ENCODE peak calls at places on chromosomes 3 and 15, in nine cellular contexts. S, M, U, H, C, Y, V, D and P are unnamed samples.

GRCh38 chr3:99781761-99782160 is 35.9 kb upstream of the CMSS1 start:
- DNase-seq in S (peak; percentile 60), M (no peak), U (no peak), H (no peak), C (no peak), Y (no peak), V (no peak), D (no peak), P (no peak)

GRCh38 chr3:185709241-185709955 is 115.4 kb downstream of the IGF2BP2 start:
- DNase-seq in S (no peak), M (no peak), U (no peak), H (no peak), C (no peak), Y (no peak), V (no peak), D (no peak), P (no peak)

GRCh38 chr3:46214751-46215352 is 6.7 kb upstream of the CCR1 start:
- DNase-seq in S (no peak), M (no peak), U (peak; percentile 16), H (peak; percentile 88), C (no peak), Y (no peak), V (no peak), D (no peak), P (no peak)

GRCh38 chr3:192935441-192935840 is 17.8 kb upstream of the MB21D2 start:
- DNase-seq in S (peak; percentile 26), M (no peak), U (no peak), H (no peak), C (no peak), Y (no peak), V (no peak), D (no peak), P (no peak)

GRCh38 chr3:57757642-57758297 is 1.7 kb downstream of the SLMAP start:
- DNase-seq in S (peak; percentile 50), M (no peak), U (peak; percentile 18), H (peak; percentile 64), C (peak; percentile 17), Y (peak; percentile 19), V (no peak), D (no peak), P (peak; percentile 34)

GRCh38 chr3:15636028-15636709 is 34.6 kb downstream of the BTD start:
- DNase-seq in S (peak; percentile 97), M (no peak), U (peak; percentile 10), H (no peak), C (no peak), Y (peak; percentile 58), V (no peak), D (no peak), P (no peak)

GRCh38 chr15:81133782-81134461 is at the start of gene CFAP161:
- DNase-seq in S (peak; percentile 85), M (peak; percentile 92), U (no peak), H (peak; percentile 83), C (peak; percentile 56), Y (peak; percentile 33), V (peak; percentile 39), D (peak; percentile 43), P (peak; percentile 63)

GRCh38 chr15:43876872-43877271 is 50.1 kb downstream of the WDR76 start:
- DNase-seq in S (no peak), M (no peak), U (no peak), H (no peak), C (no peak), Y (no peak), V (no peak), D (no peak), P (no peak)

GRCh38 chr3:16183601-16184270 is 9.3 kb downstream of the GALNT15 start:
- DNase-seq in S (peak; percentile 94), M (no peak), U (no peak), H (no peak), C (no peak), Y (no peak), V (no peak), D (no peak), P (no peak)

GRCh38 chr3:151197981-151198767 is 4.8 kb downstream of the GPR171 start:
- DNase-seq in S (peak; percentile 56), M (no peak), U (no peak), H (no peak), C (no peak), Y (no peak), V (peak; percentile 85), D (no peak), P (no peak)

GRCh38 chr3:9884555-9885165 is 4.6 kb upstream of the CIDEC start:
- DNase-seq in S (peak; percentile 89), M (no peak), U (no peak), H (no peak), C (peak; percentile 35), Y (peak; percentile 96), V (peak; percentile 87), D (no peak), P (no peak)

GRCh38 chr15:35936284-35936683 is 390.3 kb upstream of the DPH6 start:
- DNase-seq in S (no peak), M (no peak), U (no peak), H (no peak), C (no peak), Y (no peak), V (no peak), D (no peak), P (no peak)

GRCh38 chr15:44435893-44436667 is 8.7 kb downstream of the CTDSPL2 start:
- DNase-seq in S (peak; percentile 24), M (no peak), U (no peak), H (no peak), C (no peak), Y (no peak), V (no peak), D (no peak), P (no peak)

GRCh38 chr3:53254190-53254809 is 1.5 kb downstream of the TKT start:
- DNase-seq in S (peak; percentile 47), M (no peak), U (peak; percentile 35), H (no peak), C (peak; percentile 41), Y (no peak), V (no peak), D (no peak), P (no peak)

GRCh38 chr15:98419173-98419814 is 229.0 kb upstream of the IGF1R start:
- DNase-seq in S (no peak), M (no peak), U (no peak), H (no peak), C (no peak), Y (no peak), V (no peak), D (no peak), P (no peak)

GRCh38 chr15:92810418-92811138 is 89.5 kb upstream of the CHD2 start:
- DNase-seq in S (peak; percentile 12), M (peak; percentile 75), U (peak; percentile 91), H (peak; percentile 89), C (peak; percentile 87), Y (no peak), V (peak; percentile 53), D (peak; percentile 85), P (peak; percentile 86)

GRCh38 chr3:57983734-57984518 is 24.3 kb upstream of the FLNB start:
- DNase-seq in S (peak; percentile 95), M (no peak), U (peak; percentile 95), H (no peak), C (peak; percentile 83), Y (no peak), V (no peak), D (no peak), P (peak; percentile 87)

GRCh38 chr3:101973163-101973505 is 123.8 kb downstream of the NFKBIZ start:
- DNase-seq in S (no peak), M (no peak), U (no peak), H (no peak), C (no peak), Y (no peak), V (no peak), D (no peak), P (no peak)
- H3K4me3 ChIP-seq in S (no peak overlapping the region), M (no peak overlapping the region), U (no peak overlapping the region), H (no peak overlapping the region), C (no peak overlapping the region), Y (no peak overlapping the region), V (no peak overlapping the region), D (no peak overlapping the region), P (no peak overlapping the region)

GRCh38 chr15:25251700-25252390 is 187.0 kb downstream of the UBE3A start:
- DNase-seq in S (no peak), M (peak; percentile 54), U (no peak), H (peak; percentile 46), C (no peak), Y (no peak), V (peak; percentile 25), D (no peak), P (no peak)
- H3K9me3 ChIP-seq in S (no peaks in the 10 kb centered on the region), M (peaks cover 20% of the 10 kb centered on the region), U (no peaks in the 10 kb centered on the region), H (peaks cover 3% of the 10 kb centered on the region), C (peaks cover 88% of the 10 kb centered on the region), Y (no peaks in the 10 kb centered on the region), V (peaks cover 4% of the 10 kb centered on the region), D (no peaks in the 10 kb centered on the region), P (no peaks in the 10 kb centered on the region)

DNA sequence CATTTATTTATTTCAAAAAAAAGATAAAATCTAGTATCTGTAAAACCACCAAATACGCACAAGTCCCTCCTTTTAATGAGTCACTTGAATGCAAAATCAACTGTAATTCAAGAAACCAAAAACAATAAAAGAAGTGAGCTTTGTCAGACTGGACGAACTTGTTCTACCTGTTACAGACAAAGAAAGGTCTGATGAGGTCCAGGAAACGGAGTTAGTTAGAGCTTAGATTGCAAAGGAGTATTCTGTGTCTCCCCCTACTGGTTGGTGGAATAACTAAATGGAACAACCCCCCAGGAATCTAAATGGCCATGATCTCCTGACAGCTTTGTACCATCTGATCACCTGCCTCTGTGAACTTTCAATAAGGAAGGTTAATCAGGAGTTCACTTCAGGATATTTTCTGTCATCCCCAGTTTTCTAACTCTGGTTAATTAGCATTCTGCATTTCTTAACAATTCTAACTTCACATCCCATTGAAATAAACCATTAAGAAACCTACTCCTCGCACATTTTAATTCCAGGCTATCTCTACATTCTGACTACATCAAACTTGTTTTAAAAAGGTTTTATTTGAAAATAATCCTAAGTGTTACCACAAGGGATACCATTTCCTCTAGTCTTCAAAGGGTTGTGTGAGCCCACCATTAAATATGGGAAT is 333.0 kb upstream of the SATB1 start:
- DNase-seq in S (peak; percentile 33), M (no peak), U (peak; percentile 90), H (no peak), C (peak; percentile 81), Y (peak; percentile 1), V (peak; percentile 43), D (no peak), P (peak; percentile 73)
- H3K4me1 ChIP-seq in S (no peaks in the 10 kb centered on the region), M (no peaks in the 10 kb centered on the region), U (peaks cover 24% of the 10 kb centered on the region), H (no peaks in the 10 kb centered on the region), C (peaks cover 11% of the 10 kb centered on the region), Y (no peaks in the 10 kb centered on the region), V (peaks cover 7% of the 10 kb centered on the region), D (no peaks in the 10 kb centered on the region), P (peaks cover 5% of the 10 kb centered on the region)

GRCh38 chr15:38252481-38253311 is at the start of gene SPRED1:
- DNase-seq in S (peak; percentile 88), M (peak; percentile 90), U (peak; percentile 42), H (peak; percentile 91), C (peak; percentile 77), Y (no peak), V (peak; percentile 63), D (peak; percentile 42), P (peak; percentile 70)

GRCh38 chr15:38257676-38258075 is 5.0 kb downstream of the SPRED1 start:
- DNase-seq in S (no peak), M (no peak), U (no peak), H (no peak), C (no peak), Y (no peak), V (no peak), D (no peak), P (no peak)

GRCh38 chr15:38254065-38254883 is 1.6 kb downstream of the SPRED1 start:
- DNase-seq in S (peak; percentile 77), M (no peak), U (peak; percentile 86), H (no peak), C (peak; percentile 79), Y (peak; percentile 31), V (peak; percentile 60), D (no peak), P (peak; percentile 83)

GRCh38 chr15:38253448-38253847 is 812 bp downstream of the SPRED1 start:
- DNase-seq in S (peak; percentile 84), M (no peak), U (peak; percentile 18), H (no peak), C (peak; percentile 27), Y (no peak), V (no peak), D (no peak), P (peak; percentile 32)

GRCh38 chr15:38255690-38256089 is 3.1 kb downstream of the SPRED1 start:
- DNase-seq in S (peak; percentile 40), M (no peak), U (no peak), H (no peak), C (no peak), Y (no peak), V (no peak), D (no peak), P (no peak)
- H3K4me3 ChIP-seq in S (peak overlapping the region; percentile 86), M (peak overlapping the region; percentile 81), U (no peak overlapping the region), H (peak overlapping the region; percentile 80), C (no peak overlapping the region), Y (no peak overlapping the region), V (no peak overlapping the region), D (no peak overlapping the region), P (no peak overlapping the region)